ENCODE peak calls at places on chromosomes 6 and 20, in seven cellular contexts. Z, H, T, Y, L, P and R are unnamed samples.

GRCh38 chr20:57654998-57655811 is 35.0 kb upstream of the ZBP1 start:
- DNase-seq in Y (peak; percentile 57), P (peak; percentile 61), L (peak; percentile 15), H (peak; percentile 19), Z (no peak), T (no peak), R (peak; percentile 82)

GRCh38 chr6:157773248-157773773 is 49.7 kb upstream of the SNX9 start:
- DNase-seq in L (no peak), T (no peak), Z (no peak), H (no peak), P (no peak), Y (no peak), R (no peak)

GRCh38 chr20:2729251-2729713 is 36.7 kb downstream of the EBF4 start:
- DNase-seq in Y (no peak), Z (no peak), T (no peak), H (no peak), P (no peak), L (no peak), R (peak; percentile 77)

GRCh38 chr6:125262026-125263013 is 39.4 kb downstream of the HDDC2 start:
- DNase-seq in H (no peak), Y (no peak), L (no peak), Z (no peak), T (no peak), P (no peak), R (no peak)

GRCh38 chr20:49245921-49246740 is 26.9 kb downstream of the DDX27 start:
- DNase-seq in Z (no peak), H (peak; percentile 73), P (no peak), L (no peak), Y (no peak), T (peak; percentile 62), R (no peak)

GRCh38 chr6:170290306-170291128 is at the start of gene DLL1:
- DNase-seq in H (no peak), T (no peak), P (no peak), Y (peak; percentile 84), L (peak; percentile 57), Z (peak; percentile 40), R (no peak)

GRCh38 chr6:164124986-164125385 is 710.5 kb downstream of the QKI start:
- DNase-seq in P (no peak), H (no peak), L (no peak), Z (no peak), T (no peak), Y (no peak), R (no peak)

GRCh38 chr6:128932061-128932460 is 49.1 kb downstream of the LAMA2 start:
- DNase-seq in Y (no peak), T (no peak), Z (no peak), H (no peak), P (no peak), L (no peak), R (no peak)

GRCh38 chr6:166580076-166581050 is 6.1 kb downstream of the RAMACL start:
- DNase-seq in T (no peak), P (no peak), H (no peak), L (no peak), Y (no peak), Z (no peak), R (no peak)

GRCh38 chr20:9575836-9576235 is 61.4 kb downstream of the LAMP5 start:
- DNase-seq in T (no peak), L (no peak), Y (no peak), Z (no peak), H (no peak), P (no peak), R (no peak)

GRCh38 chr6:85449818-85450577 is at the start of gene NT5E:
- DNase-seq in L (peak; percentile 79), H (peak; percentile 55), P (peak; percentile 86), T (no peak), Y (peak; percentile 89), Z (peak; percentile 70), R (no peak)

GRCh38 chr6:109454483-109455160 is 950 bp downstream of the MICAL1 start:
- DNase-seq in T (no peak), Y (no peak), L (peak; percentile 58), P (peak; percentile 84), Z (peak; percentile 76), H (no peak), R (no peak)

GRCh38 chr20:7856756-7857155 is 83.5 kb downstream of the HAO1 start:
- DNase-seq in P (no peak), T (no peak), Y (no peak), Z (no peak), H (no peak), L (no peak), R (no peak)

GRCh38 chr20:45066372-45066771 is 34.6 kb downstream of the KCNS1 start:
- DNase-seq in L (no peak), Z (no peak), Y (no peak), T (no peak), P (no peak), H (no peak), R (no peak)

GRCh38 chr6:128801621-128802020 is 81.3 kb upstream of the LAMA2 start:
- DNase-seq in T (no peak), Z (no peak), L (no peak), P (no peak), H (no peak), Y (no peak), R (no peak)

GRCh38 chr6:166645928-166646327 is 18.9 kb upstream of the RPS6KA2 start:
- DNase-seq in Y (no peak), T (no peak), Z (no peak), L (no peak), P (no peak), H (no peak), R (no peak)

GRCh38 chr6:91166271-91166670 is 579.4 kb upstream of the MAP3K7 start:
- DNase-seq in Y (no peak), P (no peak), L (no peak), T (no peak), Z (no peak), H (no peak), R (no peak)

GRCh38 chr6:16670617-16671051 is 90.6 kb downstream of the ATXN1 start:
- DNase-seq in Z (no peak), L (no peak), P (no peak), Y (no peak), T (no peak), H (no peak), R (no peak)

GRCh38 chr6:10995114-10995707 is 48.9 kb downstream of the ELOVL2 start:
- DNase-seq in H (no peak), Z (no peak), T (no peak), P (no peak), Y (no peak), L (no peak), R (no peak)

GRCh38 chr6:152701081-152701862 is 3.6 kb downstream of the MYCT1 start:
- DNase-seq in Z (no peak), T (no peak), Y (no peak), L (no peak), P (no peak), H (no peak), R (no peak)

GRCh38 chr20:3461191-3461874 is 9.5 kb upstream of the ATRN start:
- DNase-seq in L (no peak), Z (no peak), P (no peak), H (no peak), T (no peak), Y (peak; percentile 51), R (peak; percentile 86)

GRCh38 chr6:85431271-85431670 is 18.6 kb upstream of the NT5E start:
- DNase-seq in H (no peak), Y (no peak), L (no peak), Z (no peak), P (no peak), T (no peak), R (no peak)

GRCh38 chr6:7512320-7512719 is 29.2 kb upstream of the DSP start:
- DNase-seq in Z (no peak), H (no peak), L (no peak), P (no peak), Y (no peak), T (no peak), R (no peak)

GRCh38 chr6:21402368-21402767 is 191.2 kb upstream of the SOX4 start:
- DNase-seq in H (no peak), L (no peak), Z (no peak), T (no peak), Y (no peak), P (peak; percentile 66), R (no peak)

GRCh38 chr6:537114-537513 is 119.8 kb downstream of the HUS1B start:
- DNase-seq in L (no peak), Y (no peak), P (no peak), T (no peak), Z (no peak), H (no peak), R (no peak)
- TF ChIP-seq EP300 in L (no peak), Y (no peak), P (no peak), T (no peak), Z (no peak), H (no peak), R (no peak)

GRCh38 chr6:155408231-155408630 is 47.4 kb downstream of the NOX3 start:
- DNase-seq in Y (no peak), L (no peak), T (no peak), H (no peak), P (no peak), Z (no peak), R (no peak)
- TF ChIP-seq EP300 in Y (no peak), L (no peak), T (no peak), H (no peak), P (no peak), Z (no peak), R (no peak)

DNA sequence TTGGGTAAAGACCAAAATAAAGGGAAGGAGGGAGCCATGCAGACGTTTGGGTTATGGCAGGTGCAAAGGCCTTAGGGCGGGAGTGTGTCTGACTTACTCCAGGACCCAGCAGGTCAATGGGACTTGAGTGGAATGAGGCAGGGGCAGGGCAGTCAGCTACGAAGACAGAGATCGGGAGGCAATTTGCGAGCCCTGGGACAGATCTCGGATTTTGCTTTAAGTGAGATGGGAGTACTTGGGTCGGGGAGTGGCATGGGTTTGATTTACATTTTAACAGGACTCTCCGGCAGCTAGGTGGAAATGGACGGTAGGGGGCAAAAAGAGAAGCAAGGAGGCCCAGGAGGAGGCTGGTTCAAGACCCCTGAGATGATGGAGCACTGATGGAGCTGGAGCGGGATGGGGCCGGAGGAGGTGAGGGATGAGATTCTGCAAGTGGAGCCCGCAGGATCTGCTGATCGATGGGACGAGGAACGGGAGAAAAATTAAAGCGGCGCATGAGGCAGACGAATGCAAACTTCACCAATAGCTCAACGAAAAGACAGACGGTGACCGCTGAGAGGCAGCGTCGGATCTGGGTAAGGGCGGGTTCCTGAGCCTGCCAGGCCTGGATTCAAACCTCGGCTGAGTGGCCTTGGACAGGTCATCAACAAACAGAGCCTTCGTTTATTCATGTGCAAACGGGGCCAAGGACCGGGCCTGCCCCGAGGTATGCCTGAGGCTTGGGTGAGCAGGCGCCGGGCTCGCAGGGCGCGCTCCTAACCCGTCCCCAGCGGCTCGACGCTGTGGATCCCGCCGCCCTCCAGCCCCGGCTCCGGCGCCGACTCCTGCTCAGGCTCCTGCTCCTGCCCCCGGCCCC is 774 bp upstream of the RBCK1 start:
- DNase-seq in Y (peak; percentile 88), Z (peak; percentile 80), T (peak; percentile 80), L (peak; percentile 82), P (peak; percentile 90), H (peak; percentile 91), R (no peak)
- TF ChIP-seq EP300 in Y (no peak), Z (no peak), T (no peak), L (no peak), P (no peak), H (no peak), R (no peak)

DNA sequence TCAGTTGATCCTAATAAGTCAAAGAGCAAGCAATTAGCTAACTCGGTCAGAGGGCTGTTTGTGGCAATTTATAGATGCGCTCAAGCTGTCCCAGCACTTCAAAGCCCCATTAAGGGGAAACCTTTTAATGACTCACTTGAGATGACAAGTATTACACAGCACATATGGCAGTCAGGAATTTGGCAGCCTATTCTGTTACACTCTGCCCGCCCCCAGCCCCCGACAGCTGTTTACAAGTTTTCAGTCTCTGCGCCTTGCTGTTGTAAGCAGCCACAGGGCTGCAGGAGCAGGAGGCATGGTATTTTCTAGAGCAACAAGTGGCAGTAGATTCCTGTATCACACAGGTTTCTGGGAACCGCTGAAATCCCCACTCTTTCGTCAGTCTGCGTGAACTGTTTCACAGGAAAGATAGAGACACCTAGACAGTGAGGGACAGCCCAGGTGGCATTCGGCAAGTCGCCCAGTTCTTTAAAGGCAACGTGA is 263.0 kb downstream of the FOXC1 start:
- DNase-seq in Z (no peak), Y (no peak), T (no peak), L (no peak), H (no peak), P (no peak), R (no peak)
- TF ChIP-seq EP300 in Z (no peak), Y (no peak), T (no peak), L (no peak), H (no peak), P (no peak), R (no peak)